ENCODE peak calls at places on chromosomes 6 and 20, in four cellular contexts. One of them, this sample, is unnamed.

GRCh38 chr20:49747707-49748524 is 34.2 kb upstream of the B4GALT5 start:
- DNase-seq in astrocyte of the spinal cord: peak; percentile 45
- DNase-seq in activated T-helper 1 cell treated with anti-CD3 and anti-CD28 coated beads, Interleukin-2, amount 50 U/mL, for 16 hours: no peak
- DNase-seq in T-helper 17 cell: no peak
- DNase-seq in this sample: peak; percentile 44

GRCh38 chr20:38523697-38524096 is 51.1 kb downstream of the RALGAPB start:
- DNase-seq in astrocyte of the spinal cord: peak; percentile 20
- DNase-seq in activated T-helper 1 cell treated with anti-CD3 and anti-CD28 coated beads, Interleukin-2, amount 50 U/mL, for 16 hours: no peak
- DNase-seq in T-helper 17 cell: no peak
- DNase-seq in this sample: no peak

GRCh38 chr6:56573142-56573541 is 69.5 kb downstream of the DST start:
- DNase-seq in astrocyte of the spinal cord: no peak
- DNase-seq in activated T-helper 1 cell treated with anti-CD3 and anti-CD28 coated beads, Interleukin-2, amount 50 U/mL, for 16 hours: no peak
- DNase-seq in T-helper 17 cell: no peak
- DNase-seq in this sample: no peak

GRCh38 chr6:148682990-148683389 is 63.8 kb upstream of the UST start:
- DNase-seq in astrocyte of the spinal cord: no peak
- DNase-seq in activated T-helper 1 cell treated with anti-CD3 and anti-CD28 coated beads, Interleukin-2, amount 50 U/mL, for 16 hours: no peak
- DNase-seq in T-helper 17 cell: no peak
- DNase-seq in this sample: no peak

GRCh38 chr20:15902493-15902892 is 670.8 kb downstream of the KIF16B start:
- DNase-seq in astrocyte of the spinal cord: no peak
- DNase-seq in activated T-helper 1 cell treated with anti-CD3 and anti-CD28 coated beads, Interleukin-2, amount 50 U/mL, for 16 hours: no peak
- DNase-seq in T-helper 17 cell: no peak
- DNase-seq in this sample: no peak

GRCh38 chr6:157911278-157911677 is 70.4 kb upstream of the SYNJ2 start:
- DNase-seq in astrocyte of the spinal cord: no peak
- DNase-seq in activated T-helper 1 cell treated with anti-CD3 and anti-CD28 coated beads, Interleukin-2, amount 50 U/mL, for 16 hours: no peak
- DNase-seq in T-helper 17 cell: no peak
- DNase-seq in this sample: no peak

GRCh38 chr20:50613438-50614169 is 77.7 kb downstream of the RIPOR3 start:
- DNase-seq in astrocyte of the spinal cord: no peak
- DNase-seq in activated T-helper 1 cell treated with anti-CD3 and anti-CD28 coated beads, Interleukin-2, amount 50 U/mL, for 16 hours: no peak
- DNase-seq in T-helper 17 cell: no peak
- DNase-seq in this sample: no peak

GRCh38 chr6:73728548-73729205 is 32.7 kb downstream of the CD109 start:
- DNase-seq in astrocyte of the spinal cord: no peak
- DNase-seq in activated T-helper 1 cell treated with anti-CD3 and anti-CD28 coated beads, Interleukin-2, amount 50 U/mL, for 16 hours: no peak
- DNase-seq in T-helper 17 cell: no peak
- DNase-seq in this sample: no peak

GRCh38 chr6:163281661-163282060 is 132.9 kb upstream of the QKI start:
- DNase-seq in astrocyte of the spinal cord: no peak
- DNase-seq in activated T-helper 1 cell treated with anti-CD3 and anti-CD28 coated beads, Interleukin-2, amount 50 U/mL, for 16 hours: no peak
- DNase-seq in T-helper 17 cell: no peak
- DNase-seq in this sample: no peak

GRCh38 chr6:67558985-67559384 is 1076.1 kb upstream of the ADGRB3 start:
- DNase-seq in astrocyte of the spinal cord: no peak
- DNase-seq in activated T-helper 1 cell treated with anti-CD3 and anti-CD28 coated beads, Interleukin-2, amount 50 U/mL, for 16 hours: no peak
- DNase-seq in T-helper 17 cell: no peak
- DNase-seq in this sample: no peak

GRCh38 chr6:26555505-26556262 is 17.5 kb downstream of the HMGN4 start:
- DNase-seq in astrocyte of the spinal cord: peak; percentile 64
- DNase-seq in activated T-helper 1 cell treated with anti-CD3 and anti-CD28 coated beads, Interleukin-2, amount 50 U/mL, for 16 hours: no peak
- DNase-seq in T-helper 17 cell: no peak
- DNase-seq in this sample: no peak

This sample was measured in mesothelial cell of epicardium.